ENCODE peak calls at places on chromosomes 13 and 19, in six cellular contexts. G is tibial nerve, C is suprapubic skin, E is breast epithelium, R is mammary epithelial cell, V is right lobe of liver. B is an unnamed sample.

GRCh38 chr13:91988331-91988730 is 589.9 kb downstream of the GPC5 start:
- DNase-seq in V (no peak), R (no peak), C (no peak), G (no peak), E (no peak), B (no peak)

GRCh38 chr13:91347996-91348905 is 764 bp downstream of the MIR17HG start:
- DNase-seq in R (peak), V (peak), C (peak), E (peak), G (peak), B (no peak)

GRCh38 chr13:111990362-111990761 is 76.6 kb upstream of the SOX1 start:
- DNase-seq in C (no peak), G (no peak), R (no peak), V (no peak), E (no peak), B (no peak)

GRCh38 chr13:73857106-73857505 is 277.1 kb downstream of the KLF12 start:
- DNase-seq in C (no peak), G (no peak), R (no peak), E (no peak), V (no peak), B (peak)

GRCh38 chr13:48629282-48629681 is 24.4 kb upstream of the CYSLTR2 start:
- DNase-seq in E (no peak), R (no peak), C (no peak), V (no peak), G (no peak), B (no peak)

GRCh38 chr19:18364826-18365528 is 21.0 kb upstream of the GDF15 start:
- DNase-seq in R (peak), C (no peak), V (peak), G (peak), E (peak), B (peak)

GRCh38 chr19:4206818-4207484 is 22.4 kb upstream of the EBI3 start:
- DNase-seq in C (no peak), R (no peak), G (no peak), V (no peak), E (no peak), B (no peak)

GRCh38 chr19:4396949-4397783 is 3.2 kb downstream of the SH3GL1 start:
- DNase-seq in R (no peak), G (no peak), C (no peak), E (no peak), V (peak), B (no peak)

GRCh38 chr13:21817878-21818277 is 147.0 kb downstream of the FGF9 start:
- DNase-seq in C (no peak), V (no peak), G (no peak), E (no peak), R (no peak), B (no peak)

GRCh38 chr19:41951686-41952172 is 7.4 kb downstream of the RABAC1 start:
- DNase-seq in C (peak), E (peak), R (peak), V (peak), G (peak), B (peak)
- H3K4me3 ChIP-seq in C (no peak), E (no peak), R (no peak), V (no peak), G (no peak), B (no peak)

GRCh38 chr19:55494172-55494761 is 6.0 kb downstream of the SSC5D start:
- DNase-seq in R (no peak), E (no peak), V (no peak), G (no peak), C (peak), B (peak)
- H3K4me3 ChIP-seq in R (no peak), E (peak), V (peak), G (no peak), C (peak), B (peak)

GRCh38 chr19:6516659-6517291 is 14.1 kb upstream of the TNFSF9 start:
- DNase-seq in R (peak), V (peak), G (peak), C (peak), E (peak), B (no peak)
- H3K4me3 ChIP-seq in R (peak), V (peak), G (peak), C (peak), E (peak), B (peak)

DNA sequence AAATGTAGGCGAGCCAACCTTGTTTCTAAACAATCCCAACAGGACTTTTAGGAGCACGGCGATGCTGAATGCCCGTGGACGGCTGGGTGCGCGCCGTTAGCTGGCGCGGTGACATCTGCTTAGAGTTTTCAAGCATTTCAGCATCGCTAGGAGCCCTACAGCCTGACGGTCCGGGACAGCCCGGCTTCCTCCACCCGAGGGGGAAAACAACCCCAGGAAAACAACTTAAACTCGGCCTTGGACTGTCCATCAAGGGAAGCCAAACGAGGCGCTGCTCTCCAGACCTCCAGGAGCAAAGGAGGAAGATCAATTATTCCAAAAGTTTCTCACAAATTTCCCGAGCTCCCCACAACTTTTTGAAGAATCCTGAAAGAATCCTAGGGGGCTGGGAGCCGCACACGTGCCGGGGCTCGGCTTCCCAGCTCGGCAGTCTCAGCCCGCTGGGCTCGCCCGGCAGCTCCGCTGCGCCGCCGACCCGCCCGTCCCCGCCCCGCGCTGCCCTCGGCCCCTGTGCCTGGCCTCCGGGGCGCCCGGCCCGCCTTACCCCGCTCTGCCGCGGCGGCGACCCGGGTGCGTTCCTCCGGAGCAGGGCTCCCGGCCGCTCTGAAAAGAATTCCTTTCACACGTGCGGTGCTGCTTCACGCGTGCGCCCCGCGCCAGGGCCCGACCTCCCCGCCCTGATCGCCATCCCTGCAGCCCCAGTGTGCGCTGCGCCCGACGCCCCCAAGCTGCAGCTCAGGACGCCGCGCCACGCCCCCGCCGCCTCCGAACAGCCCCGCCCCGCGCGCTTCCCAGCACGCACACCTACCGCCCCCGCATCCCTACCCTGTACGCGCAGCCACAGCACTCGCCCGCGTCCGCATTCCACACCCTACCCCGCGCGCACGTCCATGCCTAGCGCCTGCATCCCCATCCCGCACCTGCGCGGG is at the start of gene GJA3:
- DNase-seq in G (no peak), V (peak), R (peak), C (no peak), E (no peak), B (no peak)
- H3K4me3 ChIP-seq in G (peak), V (peak), R (peak), C (peak), E (peak), B (peak)

GRCh38 chr13:71760226-71760591 is 106.8 kb downstream of the DACH1 start:
- DNase-seq in V (no peak), R (no peak), C (no peak), G (no peak), E (no peak), B (no peak)
- H3K4me3 ChIP-seq in V (no peak), R (no peak), C (no peak), G (no peak), E (no peak), B (no peak)

GRCh38 chr19:916645-917322 is 349 bp upstream of the KISS1R start:
- DNase-seq in R (no peak), V (no peak), E (no peak), G (no peak), C (no peak), B (no peak)

GRCh38 chr19:918481-919156 is 1.5 kb downstream of the KISS1R start:
- DNase-seq in C (no peak), G (no peak), V (no peak), E (no peak), R (no peak), B (no peak)

GRCh38 chr19:917323-918151 is at the start of gene KISS1R:
- DNase-seq in C (no peak), R (no peak), G (no peak), V (no peak), E (no peak), B (no peak)

GRCh38 chr19:919157-920050 is 2.3 kb downstream of the KISS1R start:
- DNase-seq in E (no peak), G (no peak), V (no peak), C (no peak), R (peak), B (no peak)

GRCh38 chr19:918152-918437 is 962 bp downstream of the KISS1R start:
- DNase-seq in E (no peak), V (no peak), C (no peak), G (no peak), R (no peak), B (no peak)
- H3K4me3 ChIP-seq in E (no peak), V (no peak), C (no peak), G (no peak), R (no peak), B (no peak)

DNA sequence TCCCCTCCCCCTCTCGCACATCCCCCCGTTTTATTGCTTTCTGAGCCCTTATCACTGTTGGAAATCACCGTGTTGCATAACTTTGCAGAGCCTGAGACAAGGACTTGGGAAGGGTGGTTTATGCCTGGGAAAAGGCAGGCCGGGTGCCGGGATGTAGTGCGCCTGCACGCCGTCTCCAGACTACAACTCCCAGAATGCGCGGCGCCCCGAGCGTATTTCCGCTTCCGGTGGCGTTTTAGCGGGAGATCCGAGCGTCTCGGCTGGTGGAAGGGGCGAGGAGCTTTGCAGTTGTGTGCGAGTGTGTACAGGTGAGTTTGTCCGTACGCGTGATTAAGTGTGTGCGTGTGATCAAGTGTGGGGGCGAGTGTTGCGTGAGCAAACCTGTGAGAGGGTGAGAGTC is 75.4 kb downstream of the PEG3 start:
- DNase-seq in C (no peak), E (peak), V (peak), G (no peak), R (no peak), B (no peak)
- H3K4me3 ChIP-seq in C (peak), E (peak), V (peak), G (peak), R (no peak), B (peak)

GRCh38 chr19:9407827-9408226 is 27.5 kb downstream of the ZNF266 start:
- DNase-seq in V (no peak), G (no peak), R (no peak), C (no peak), E (no peak), B (no peak)

DNA sequence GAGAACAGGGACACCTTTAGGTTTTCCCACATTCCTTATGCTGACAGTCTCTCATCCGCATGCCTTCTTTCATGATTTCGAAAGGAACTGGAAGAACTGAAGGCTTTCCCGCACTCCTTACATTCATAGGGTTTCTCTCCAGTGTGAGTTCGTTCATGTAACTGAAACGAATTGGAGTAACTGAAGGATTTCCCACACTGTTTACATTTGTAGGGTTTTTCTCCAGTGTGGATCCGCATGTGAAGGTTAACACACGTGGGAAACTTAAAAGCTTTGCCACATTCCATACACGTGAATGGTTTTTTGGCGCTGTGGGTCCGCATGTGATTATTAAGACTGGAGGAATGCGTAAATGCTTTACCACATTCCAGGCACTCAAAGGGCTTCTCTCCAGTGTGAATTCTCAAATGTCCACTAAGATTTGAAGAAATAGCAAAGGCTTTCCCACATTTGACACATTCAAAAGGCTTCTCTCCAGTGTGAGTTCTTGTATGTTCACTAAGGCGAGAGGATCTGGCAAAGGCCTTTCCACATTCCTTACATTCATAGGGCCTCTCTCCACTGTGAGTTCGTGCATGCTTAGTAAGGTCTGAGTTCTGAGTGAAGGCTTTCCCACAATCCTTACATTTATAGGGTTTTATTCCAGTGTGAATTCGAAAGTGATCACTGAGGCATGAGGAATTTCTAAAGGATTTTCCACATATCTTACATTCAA is 22.0 kb downstream of the ZNF266 start:
- DNase-seq in C (no peak), G (no peak), R (no peak), V (no peak), E (no peak), B (no peak)
- H3K4me3 ChIP-seq in C (no peak), G (no peak), R (no peak), V (no peak), E (no peak), B (no peak)

GRCh38 chr13:95608640-95609280 is 35.7 kb downstream of the DZIP1 start:
- DNase-seq in V (no peak), G (no peak), E (no peak), C (no peak), R (no peak), B (no peak)
- H3K4me3 ChIP-seq in V (no peak), G (no peak), E (no peak), C (no peak), R (no peak), B (no peak)

DNA sequence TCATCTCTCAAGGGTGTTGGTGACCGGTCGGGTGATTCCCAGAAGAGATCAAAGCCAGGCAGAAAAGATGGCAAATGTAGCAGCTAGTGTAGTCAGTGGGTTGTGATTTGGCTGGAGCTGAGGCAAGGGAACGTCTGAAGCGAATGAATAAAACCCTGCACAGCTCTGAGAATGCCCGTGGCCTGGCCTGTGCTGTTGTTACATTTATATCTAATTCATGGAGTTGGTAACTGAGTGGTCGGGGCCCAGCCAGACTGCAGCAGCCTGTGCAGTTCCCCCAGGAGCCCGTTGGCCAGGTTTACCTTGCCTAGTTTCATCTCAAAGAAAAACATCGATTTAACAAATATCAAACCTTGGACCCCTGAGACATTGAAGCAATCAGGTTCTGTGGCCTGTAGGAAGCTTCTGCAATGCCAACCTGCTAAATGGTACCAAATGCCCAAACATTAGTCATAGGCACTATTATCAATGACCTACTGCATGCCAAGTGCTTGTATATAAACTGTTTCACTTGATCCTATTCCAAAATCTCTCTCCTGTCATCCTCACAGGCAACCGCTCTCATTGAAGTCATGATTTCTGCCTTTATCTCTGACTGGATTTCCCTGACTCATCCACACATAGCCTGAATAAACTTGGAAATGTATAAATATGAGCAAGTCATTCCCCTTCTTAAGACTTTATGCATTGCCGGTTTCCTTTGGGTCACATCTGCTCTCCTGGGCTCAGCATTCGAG is 153.6 kb upstream of the SERP2 start:
- DNase-seq in R (no peak), E (no peak), C (no peak), V (no peak), G (no peak), B (no peak)
- H3K4me3 ChIP-seq in R (no peak), E (no peak), C (no peak), V (no peak), G (no peak), B (no peak)